ENCODE peak calls at places on chromosomes 12 and 14, in nine cellular contexts. Q is posterior vena cava, M is HEK293T, A is WERI-Rb-1, S is LHCN-M2, H is Right ventricle myocardium superior, Y is GM20000, E is esophagus squamous epithelium, W is NCI-H748 treated with DMSO at 0.1 percent for 48 hours. U is an unnamed sample.

GRCh38 chr14:50560929-50561280 is 960 bp downstream of the ATL1 start:
- DNase-seq in Q (peak), M (peak), A (peak), S (peak), H (peak), Y (no peak), E (peak), W (peak), U (peak)

GRCh38 chr12:93306636-93307035 is 71.1 kb upstream of the NUDT4 start:
- DNase-seq in Q (no peak), M (no peak), A (no peak), S (no peak), H (no peak), Y (no peak), E (no peak), W (no peak), U (no peak)

GRCh38 chr12:124583854-124584253 is 16.4 kb upstream of the NCOR2 start:
- DNase-seq in Q (no peak), M (peak), A (no peak), S (no peak), H (no peak), Y (no peak), E (no peak), W (no peak), U (no peak)

GRCh38 chr12:19084547-19084946 is 45.0 kb upstream of the PLEKHA5 start:
- DNase-seq in Q (no peak), M (no peak), A (no peak), S (no peak), H (no peak), Y (no peak), E (no peak), W (no peak), U (no peak)

GRCh38 chr14:51460051-51460450 is 191.7 kb upstream of the FRMD6 start:
- DNase-seq in Q (no peak), M (no peak), A (no peak), S (peak), H (no peak), Y (no peak), E (no peak), W (no peak), U (no peak)

GRCh38 chr14:32986791-32987545 is 48.3 kb downstream of the NPAS3 start:
- DNase-seq in Q (no peak), M (no peak), A (no peak), S (peak), H (no peak), Y (no peak), E (no peak), W (no peak), U (no peak)

GRCh38 chr12:50545783-50546182 is 41.0 kb downstream of the DIP2B start:
- DNase-seq in Q (no peak), M (no peak), A (peak), S (peak), H (no peak), Y (no peak), E (no peak), W (no peak), U (no peak)

GRCh38 chr14:23076785-23077408 is 18.0 kb downstream of the ACIN1 start:
- DNase-seq in Q (no peak), M (peak), A (no peak), S (peak), H (no peak), Y (no peak), E (no peak), W (no peak), U (no peak)

GRCh38 chr14:35854696-35855270 is 28.6 kb downstream of the BRMS1L start:
- DNase-seq in Q (no peak), M (no peak), A (no peak), S (no peak), H (no peak), Y (no peak), E (no peak), W (no peak), U (no peak)

GRCh38 chr12:49763006-49763591 is 21.7 kb downstream of the TMBIM6 start:
- DNase-seq in Q (peak), M (peak), A (peak), S (peak), H (peak), Y (peak), E (no peak), W (no peak), U (no peak)

GRCh38 chr12:111446631-111447570 is 41.2 kb downstream of the SH2B3 start:
- DNase-seq in Q (no peak), M (no peak), A (no peak), S (no peak), H (peak), Y (no peak), E (no peak), W (no peak), U (no peak)

GRCh38 chr14:32087173-32087861 is 10.2 kb downstream of the ARHGAP5 start:
- DNase-seq in Q (no peak), M (peak), A (no peak), S (peak), H (no peak), Y (no peak), E (no peak), W (no peak), U (no peak)

GRCh38 chr12:13805038-13805437 is 176.4 kb downstream of the GRIN2B start:
- DNase-seq in Q (no peak), M (no peak), A (no peak), S (no peak), H (no peak), Y (no peak), E (no peak), W (no peak), U (no peak)

GRCh38 chr12:107058190-107058589 is 35.2 kb downstream of the CRY1 start:
- DNase-seq in Q (no peak), M (no peak), A (no peak), S (no peak), H (no peak), Y (no peak), E (no peak), W (no peak), U (no peak)

GRCh38 chr12:79659961-79660431 is 30.8 kb downstream of the PAWR start:
- DNase-seq in Q (no peak), M (no peak), A (no peak), S (no peak), H (no peak), Y (no peak), E (no peak), W (no peak), U (no peak)

GRCh38 chr12:623865-624372 is 39.3 kb downstream of the NINJ2 start:
- DNase-seq in Q (no peak), M (no peak), A (no peak), S (no peak), H (no peak), Y (no peak), E (no peak), W (no peak), U (no peak)

GRCh38 chr14:58814476-58814875 is 176.7 kb downstream of the DACT1 start:
- DNase-seq in Q (no peak), M (no peak), A (no peak), S (no peak), H (no peak), Y (no peak), E (no peak), W (no peak), U (no peak)

GRCh38 chr12:50764861-50765324 is 992 bp downstream of the ATF1 start:
- DNase-seq in Q (no peak), M (no peak), A (no peak), S (peak), H (peak), Y (peak), E (no peak), W (peak), U (peak)

GRCh38 chr12:10341892-10342509 is 34.3 kb downstream of the KLRD1 start:
- DNase-seq in Q (no peak), M (no peak), A (no peak), S (no peak), H (no peak), Y (no peak), E (no peak), W (no peak), U (no peak)

GRCh38 chr14:34782031-34782430 is 67.6 kb upstream of the CFL2 start:
- DNase-seq in Q (no peak), M (no peak), A (no peak), S (no peak), H (no peak), Y (no peak), E (no peak), W (no peak), U (no peak)

GRCh38 chr12:102680296-102680695 is 199.9 kb upstream of the IGF1 start:
- DNase-seq in Q (no peak), M (no peak), A (no peak), S (no peak), H (no peak), Y (no peak), E (no peak), W (no peak), U (no peak)

GRCh38 chr14:96663491-96664067 is 133.6 kb upstream of the VRK1 start:
- DNase-seq in Q (no peak), M (no peak), A (no peak), S (no peak), H (no peak), Y (no peak), E (no peak), W (no peak), U (no peak)

GRCh38 chr12:122851820-122852219 is 16.6 kb downstream of the HIP1R start:
- DNase-seq in Q (no peak), M (no peak), A (no peak), S (peak), H (no peak), Y (no peak), E (no peak), W (no peak), U (no peak)

GRCh38 chr12:83826112-83826511 is 1086.5 kb downstream of the SLC6A15 start:
- DNase-seq in Q (no peak), M (peak), A (peak), S (no peak), H (peak), Y (peak), E (no peak), W (peak), U (no peak)

GRCh38 chr14:67426983-67427601 is 15.1 kb upstream of the PLEK2 start:
- DNase-seq in Q (peak), M (peak), A (peak), S (peak), H (peak), Y (peak), E (no peak), W (peak), U (peak)

GRCh38 chr12:38154096-38155019 is 162.2 kb upstream of the ALG10B start:
- DNase-seq in Q (no peak), M (no peak), A (no peak), S (no peak), H (no peak), Y (no peak), E (no peak), W (no peak), U (no peak)

GRCh38 chr14:49549446-49549845 is 36.7 kb downstream of the RPS29 start:
- DNase-seq in Q (no peak), M (no peak), A (no peak), S (no peak), H (no peak), Y (no peak), E (no peak), W (no peak), U (no peak)

GRCh38 chr12:68497702-68498101 is 113.0 kb upstream of the RAP1B start:
- DNase-seq in Q (no peak), M (no peak), A (no peak), S (peak), H (no peak), Y (no peak), E (no peak), W (no peak), U (no peak)

GRCh38 chr12:83161451-83161850 is 474.7 kb downstream of the TMTC2 start:
- DNase-seq in Q (no peak), M (no peak), A (no peak), S (no peak), H (no peak), Y (no peak), E (no peak), W (no peak), U (no peak)

GRCh38 chr12:40286583-40286982 is 61.8 kb downstream of the LRRK2 start:
- DNase-seq in Q (no peak), M (no peak), A (no peak), S (no peak), H (no peak), Y (no peak), E (no peak), W (no peak), U (no peak)

GRCh38 chr12:64457036-64457435 is 5.1 kb downstream of the TBK1 start:
- DNase-seq in Q (no peak), M (no peak), A (no peak), S (no peak), H (no peak), Y (no peak), E (no peak), W (no peak), U (no peak)

U was measured in cerebellar nuclear complex.